ENCODE peak calls at places on chromosomes 7 and 10, in eight cellular contexts. I is left ventricle myocardium inferior; U is RPMI8226; S is CD4-positive, alpha-beta T cell; W is CD8-positive, alpha-beta memory T cell; E is T-helper 1 cell; Y is effector memory CD8-positive, alpha-beta T cell; X is stimulated activated CD4-positive, alpha-beta T cell treated with anti-CD3 and anti-CD28 coated beads, Interleukin-15, amount 100 ng/mL, for 1 hour. F is an unnamed sample.

GRCh38 chr10:14185501-14186045 is 145.2 kb downstream of the FRMD4A start:
- DNase-seq in W (peak; percentile 70), U (no peak), E (peak; percentile 48), Y (peak; percentile 35), X (no peak), I (no peak), S (peak; percentile 10), F (peak; percentile 91)

GRCh38 chr10:76333801-76334200 is 902.4 kb downstream of the LRMDA start:
- DNase-seq in S (no peak), W (no peak), E (no peak), X (no peak), I (no peak), Y (no peak), U (no peak), F (no peak)

GRCh38 chr10:19945275-19945674 is 129.0 kb downstream of the PLXDC2 start:
- DNase-seq in E (no peak), Y (no peak), I (peak; percentile 62), X (no peak), S (no peak), W (no peak), U (no peak), F (peak; percentile 8)

GRCh38 chr7:57177856-57178767 is 45.9 kb upstream of the ZNF479 start:
- DNase-seq in Y (no peak), W (no peak), X (no peak), E (no peak), I (no peak), U (no peak), S (no peak), F (no peak)

GRCh38 chr10:45280113-45280512 is 35.3 kb downstream of the OR13A1 start:
- DNase-seq in X (no peak), E (no peak), Y (no peak), I (no peak), S (no peak), U (no peak), W (no peak), F (no peak)

GRCh38 chr10:48287417-48288391 is 13.2 kb upstream of the FRMPD2 start:
- DNase-seq in X (no peak), U (peak; percentile 29), E (no peak), Y (no peak), W (no peak), I (peak; percentile 33), S (no peak), F (no peak)

GRCh38 chr10:10317151-10317550 is 700.5 kb upstream of the CELF2 start:
- DNase-seq in I (no peak), U (no peak), S (no peak), W (no peak), E (no peak), X (no peak), Y (no peak), F (no peak)

GRCh38 chr10:90111671-90112070 is 410.3 kb downstream of the KIF20B start:
- DNase-seq in E (no peak), U (no peak), Y (no peak), W (no peak), I (no peak), X (no peak), S (no peak), F (no peak)

GRCh38 chr7:69603351-69603750 is 5.1 kb downstream of the AUTS2 start:
- DNase-seq in S (no peak), W (no peak), U (no peak), I (no peak), E (no peak), Y (no peak), X (no peak), F (peak; percentile 66)

GRCh38 chr7:155886391-155887173 is 74.3 kb upstream of the SHH start:
- DNase-seq in W (no peak), X (no peak), I (no peak), U (no peak), Y (no peak), E (no peak), S (no peak), F (no peak)

GRCh38 chr7:28570970-28571288 is 158.6 kb downstream of the CREB5 start:
- DNase-seq in E (no peak), W (no peak), X (no peak), U (no peak), I (no peak), S (no peak), Y (no peak), F (no peak)

GRCh38 chr10:75401569-75402485 is at the start of gene ZNF503:
- DNase-seq in E (no peak), I (peak; percentile 97), Y (no peak), W (no peak), U (peak; percentile 29), S (no peak), X (no peak), F (no peak)

GRCh38 chr10:103350175-103350521 is 792 bp downstream of the PCGF6 start:
- DNase-seq in I (no peak), S (no peak), U (no peak), X (no peak), E (no peak), W (no peak), Y (no peak), F (no peak)

GRCh38 chr10:42926831-42927230 is 144.2 kb downstream of the BMS1 start:
- DNase-seq in U (no peak), I (no peak), X (no peak), E (no peak), W (no peak), S (no peak), Y (no peak), F (no peak)

GRCh38 chr7:108452707-108453106 is 3.5 kb downstream of the NRCAM start:
- DNase-seq in W (no peak), I (no peak), X (no peak), S (no peak), E (no peak), Y (no peak), U (peak; percentile 70), F (peak; percentile 77)

GRCh38 chr10:35857860-35858259 is 215.8 kb upstream of the FZD8 start:
- DNase-seq in I (no peak), Y (no peak), S (no peak), W (no peak), E (no peak), U (no peak), X (no peak), F (no peak)

GRCh38 chr7:123719481-123719806 is 29.4 kb downstream of the WASL start:
- DNase-seq in X (no peak), E (no peak), I (no peak), W (no peak), S (no peak), U (no peak), Y (no peak), F (no peak)

GRCh38 chr7:44225566-44226395 is 25.0 kb downstream of the YKT6 start:
- DNase-seq in E (no peak), W (no peak), Y (no peak), I (no peak), X (no peak), S (no peak), U (peak; percentile 38), F (no peak)

GRCh38 chr10:75662715-75663114 is 231.3 kb downstream of the LRMDA start:
- DNase-seq in U (no peak), Y (no peak), S (no peak), E (no peak), X (no peak), W (no peak), I (peak; percentile 55), F (no peak)

F was measured in NAMALWA.